ENCODE peak calls at places on chromosomes 6 and 20, in seven cellular contexts. M is NCI-H2029 treated with DMSO at 0.1 percent for 48 hours, U is GM10248, O is transverse colon, Z is mesothelial cell of epicardium, L is NCI-H1436, X is gastrocnemius medialis. D is an unnamed sample.

GRCh38 chr6:25193147-25193864 is 85.9 kb upstream of the CARMIL1 start:
- DNase-seq in M (no peak), L (no peak), O (no peak), Z (no peak), U (no peak), X (peak; percentile 26), D (no peak)

GRCh38 chr6:24332306-24332705 is 25.6 kb downstream of the DCDC2 start:
- DNase-seq in X (no peak), U (no peak), L (no peak), Z (no peak), M (no peak), O (no peak), D (no peak)

GRCh38 chr6:42970859-42971612 is 7.9 kb downstream of the PEX6 start:
- DNase-seq in U (no peak), M (no peak), L (no peak), O (no peak), Z (no peak), X (no peak), D (no peak)

GRCh38 chr6:163958646-163959045 is 544.1 kb downstream of the QKI start:
- DNase-seq in X (no peak), Z (no peak), M (no peak), L (no peak), U (no peak), O (no peak), D (no peak)

GRCh38 chr6:34792605-34793500 is 970 bp downstream of the BLTP3A start:
- DNase-seq in L (no peak), Z (no peak), X (peak; percentile 56), O (peak; percentile 25), U (peak; percentile 45), M (peak; percentile 15), D (no peak)

GRCh38 chr20:25553819-25554296 is 31.5 kb downstream of the NINL start:
- DNase-seq in M (no peak), L (no peak), O (no peak), Z (no peak), U (no peak), X (no peak), D (no peak)

GRCh38 chr20:30816182-30816645 is 441.2 kb upstream of the DEFB115 start:
- DNase-seq in U (no peak), Z (no peak), X (no peak), O (no peak), M (no peak), L (no peak), D (no peak)

GRCh38 chr20:41230136-41230535 is 87.4 kb downstream of the ZHX3 start:
- DNase-seq in U (no peak), O (no peak), L (no peak), M (no peak), X (no peak), Z (no peak), D (no peak)

GRCh38 chr6:27836783-27837635 is 75.2 kb downstream of the OR2B2 start:
- DNase-seq in Z (peak; percentile 47), L (peak; percentile 85), U (peak; percentile 59), X (no peak), O (peak; percentile 72), M (peak; percentile 97), D (peak; percentile 59)

GRCh38 chr20:35992713-35993335 is 24.4 kb downstream of the CNBD2 start:
- DNase-seq in U (peak; percentile 79), L (peak; percentile 57), O (peak; percentile 44), M (peak; percentile 34), Z (no peak), X (peak; percentile 25), D (peak; percentile 42)

GRCh38 chr6:133646021-133646682 is 242.8 kb upstream of the TCF21 start:
- DNase-seq in Z (no peak), M (no peak), U (no peak), X (no peak), O (no peak), L (no peak), D (no peak)

GRCh38 chr6:32047084-32047478 is 8.9 kb downstream of the CYP21A2 start:
- DNase-seq in L (no peak), X (peak; percentile 72), M (no peak), U (no peak), Z (no peak), O (peak; percentile 24), D (no peak)

GRCh38 chr6:53250137-53250760 is 98.5 kb downstream of the ELOVL5 start:
- DNase-seq in U (no peak), M (no peak), O (no peak), X (no peak), L (no peak), Z (no peak), D (no peak)

GRCh38 chr6:2327591-2327990 is 82.2 kb upstream of the GMDS start:
- DNase-seq in X (no peak), Z (no peak), L (no peak), O (no peak), M (no peak), U (no peak), D (no peak)

GRCh38 chr6:9250852-9251251 is 815.5 kb upstream of the SLC35B3 start:
- DNase-seq in O (peak; percentile 12), X (no peak), U (no peak), L (peak; percentile 49), M (peak; percentile 74), Z (peak; percentile 57), D (no peak)

GRCh38 chr6:41940759-41941279 is 789 bp downstream of the CCND3 start:
- DNase-seq in L (no peak), X (peak; percentile 16), O (peak; percentile 54), Z (peak; percentile 52), U (peak; percentile 40), M (no peak), D (no peak)

GRCh38 chr6:36957773-36958271 is 3.3 kb downstream of the PI16 start:
- DNase-seq in O (no peak), L (no peak), U (no peak), X (no peak), M (no peak), Z (no peak), D (no peak)